ENCODE peak calls at places on chromosomes 4 and X, in eight cellular contexts. J, X, N, E, C, L, U and M are unnamed samples.
A peak's percentile ranks its signal among the peaks of the same experiment; 100 is the strongest.

GRCh38 chr4:23728393-23728792 is 161.5 kb downstream of the PPARGC1A start:
- DNase-seq in J (no peak), X (no peak), N (no peak), E (no peak), C (no peak), L (no peak), U (no peak), M (no peak)

GRCh38 chr4:106355193-106355592 is 13.4 kb downstream of the GIMD1 start:
- DNase-seq in J (no peak), X (no peak), N (peak; percentile 39), E (no peak), C (no peak), L (no peak), U (no peak), M (no peak)

GRCh38 chrX:110341189-110342035 is 17.2 kb upstream of the RTL9 start:
- DNase-seq in J (no peak), X (no peak), N (no peak), E (no peak), C (no peak), L (no peak), U (no peak), M (no peak)

GRCh38 chr4:181224826-181225225 is 1018.4 kb upstream of the TENM3 start:
- DNase-seq in J (no peak), X (no peak), N (no peak), E (no peak), C (no peak), L (no peak), U (no peak), M (no peak)

GRCh38 chrX:139826065-139827044 is 106.5 kb downstream of the ATP11C start:
- DNase-seq in J (no peak), X (no peak), N (no peak), E (no peak), C (no peak), L (no peak), U (no peak), M (no peak)

GRCh38 chrX:67544871-67545771 is 1.3 kb downstream of the AR start:
- DNase-seq in J (peak; percentile 63), X (no peak), N (peak; percentile 33), E (peak; percentile 69), C (peak; percentile 48), L (peak; percentile 39), U (no peak), M (no peak)

GRCh38 chrX:119984652-119985051 is 41.1 kb upstream of the NKAP start:
- DNase-seq in J (no peak), X (no peak), N (no peak), E (no peak), C (no peak), L (no peak), U (peak; percentile 27), M (no peak)

GRCh38 chrX:63657821-63658220 is 127.2 kb downstream of the ARHGEF9 start:
- DNase-seq in J (no peak), X (no peak), N (no peak), E (no peak), C (no peak), L (peak; percentile 24), U (no peak), M (no peak)

GRCh38 chr4:113760094-113760851 is 1.3 kb downstream of the CAMK2D start:
- DNase-seq in J (peak; percentile 66), X (peak; percentile 71), N (no peak), E (peak; percentile 82), C (peak; percentile 62), L (peak; percentile 31), U (peak; percentile 40), M (peak; percentile 9)

GRCh38 chr4:105679186-105679585 is 29.3 kb downstream of the INTS12 start:
- DNase-seq in J (no peak), X (no peak), N (no peak), E (no peak), C (no peak), L (no peak), U (no peak), M (no peak)

GRCh38 chrX:12949205-12949926 is 25.5 kb upstream of the TMSB4X start:
- DNase-seq in J (no peak), X (no peak), N (no peak), E (no peak), C (no peak), L (no peak), U (no peak), M (no peak)

GRCh38 chr4:128574706-128575105 is 234.8 kb upstream of the JADE1 start:
- DNase-seq in J (peak; percentile 83), X (no peak), N (peak; percentile 82), E (peak; percentile 81), C (peak; percentile 86), L (peak; percentile 57), U (peak; percentile 81), M (no peak)

GRCh38 chr4:74658114-74658513 is 136.2 kb downstream of the BTC start:
- DNase-seq in J (no peak), X (no peak), N (no peak), E (no peak), C (no peak), L (no peak), U (no peak), M (no peak)

GRCh38 chr4:161856711-161857326 is 307.0 kb downstream of the FSTL5 start:
- DNase-seq in J (no peak), X (no peak), N (no peak), E (no peak), C (no peak), L (no peak), U (no peak), M (no peak)

GRCh38 chrX:11750051-11750450 is 8.0 kb upstream of the MSL3 start:
- DNase-seq in J (no peak), X (no peak), N (no peak), E (no peak), C (no peak), L (no peak), U (no peak), M (no peak)

GRCh38 chr4:15738877-15739276 is 36.0 kb downstream of the BST1 start:
- DNase-seq in J (no peak), X (no peak), N (no peak), E (no peak), C (no peak), L (no peak), U (no peak), M (no peak)

GRCh38 chr4:2301221-2301642 is 39.3 kb upstream of the MXD4 start:
- DNase-seq in J (no peak), X (no peak), N (no peak), E (peak; percentile 44), C (no peak), L (no peak), U (no peak), M (no peak)

GRCh38 chrX:42770566-42770965 is 7.4 kb downstream of the PPP1R2C start:
- DNase-seq in J (no peak), X (no peak), N (no peak), E (no peak), C (no peak), L (no peak), U (no peak), M (no peak)

GRCh38 chr4:62528874-62529273 is 1328.7 kb downstream of the ADGRL3 start:
- DNase-seq in J (no peak), X (no peak), N (no peak), E (no peak), C (no peak), L (no peak), U (no peak), M (no peak)

GRCh38 chr4:139789096-139789495 is 123.5 kb downstream of the MGST2 start:
- DNase-seq in J (no peak), X (no peak), N (no peak), E (no peak), C (no peak), L (no peak), U (no peak), M (no peak)

GRCh38 chr4:139790291-139790690 is 124.7 kb downstream of the MGST2 start:
- DNase-seq in J (no peak), X (no peak), N (no peak), E (no peak), C (no peak), L (no peak), U (no peak), M (no peak)

GRCh38 chr4:139785356-139785755 is 119.7 kb downstream of the MGST2 start:
- DNase-seq in J (no peak), X (no peak), N (no peak), E (no peak), C (no peak), L (no peak), U (no peak), M (no peak)

GRCh38 chr4:139783761-139784484 is 118.3 kb downstream of the MGST2 start:
- DNase-seq in J (peak; percentile 67), X (no peak), N (no peak), E (no peak), C (no peak), L (no peak), U (no peak), M (no peak)

DNA sequence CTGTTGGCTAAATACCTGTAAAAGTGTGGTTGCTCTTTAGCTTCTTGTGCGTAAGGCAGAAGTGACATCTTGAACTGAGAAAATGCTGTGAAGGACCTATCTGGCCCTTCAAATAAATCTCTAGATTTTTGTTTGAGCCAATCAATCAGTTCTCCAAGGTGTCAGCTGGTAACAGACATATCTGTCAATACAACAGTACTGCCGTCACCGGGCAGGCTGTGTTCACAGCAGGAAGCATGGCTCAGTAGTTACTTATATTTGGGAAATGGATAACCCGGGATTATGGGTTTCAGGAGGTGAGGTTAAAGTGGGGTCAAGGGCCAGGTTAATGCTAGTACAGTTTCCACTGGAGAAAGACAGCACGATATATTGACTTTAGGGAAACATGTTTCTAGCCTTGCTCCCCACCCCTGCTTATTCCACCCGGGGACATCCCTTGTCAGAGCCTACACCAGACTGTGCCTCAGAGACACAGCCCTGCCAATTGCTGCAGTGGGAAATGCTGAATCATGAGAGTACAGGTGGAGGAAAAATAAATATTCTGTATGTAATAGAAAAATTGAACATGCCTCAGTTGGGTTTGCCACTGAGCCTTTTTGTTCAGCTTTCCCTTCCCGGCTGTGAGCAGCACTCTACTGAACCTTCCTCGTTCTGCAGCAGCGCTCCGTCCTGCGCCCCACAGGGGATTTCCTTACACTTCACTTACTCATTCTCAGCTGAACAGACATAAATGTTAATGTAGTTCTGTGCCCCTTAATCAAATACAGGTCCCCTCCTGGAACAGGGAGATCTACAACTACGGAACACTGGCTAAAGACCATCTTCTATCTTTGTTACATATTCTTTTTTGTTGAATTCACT is 121.1 kb downstream of the MGST2 start:
- DNase-seq in J (no peak), X (no peak), N (no peak), E (no peak), C (no peak), L (no peak), U (peak; percentile 80), M (no peak)
- H3K27ac ChIP-seq in J (no peak overlapping the region), X (no peak overlapping the region), N (no peak overlapping the region), E (no peak overlapping the region), C (no peak overlapping the region), L (no peak overlapping the region), U (peak overlapping the region; percentile 42), M (no peak overlapping the region)

GRCh38 chr4:142194905-142195304 is 558.5 kb downstream of the IL15 start:
- DNase-seq in J (no peak), X (no peak), N (no peak), E (no peak), C (no peak), L (no peak), U (no peak), M (no peak)
- TF ChIP-seq CTCF in J (no peak), X (no peak), N (no peak), E (no peak), C (no peak), L (no peak), U (no peak), M (no peak)

GRCh38 chr4:40300371-40301162 is 34.6 kb upstream of the CHRNA9 start:
- DNase-seq in J (no peak), X (no peak), N (no peak), E (no peak), C (no peak), L (no peak), U (no peak), M (no peak)
- H3K27ac ChIP-seq in J (no peak overlapping the region), X (no peak overlapping the region), N (no peak overlapping the region), E (peak overlapping the region; percentile 90), C (no peak overlapping the region), L (no peak overlapping the region), U (no peak overlapping the region), M (no peak overlapping the region)

GRCh38 chr4:175443547-175443946 is 368.5 kb downstream of the GPM6A start:
- DNase-seq in J (no peak), X (no peak), N (no peak), E (no peak), C (no peak), L (no peak), U (no peak), M (no peak)
- TF ChIP-seq CTCF in J (no peak), X (no peak), N (peak; percentile 39), E (no peak), C (peak; percentile 8), L (no peak), U (peak; percentile 19), M (no peak)